ENCODE peak calls at places on chromosomes 2 and 18, in four cellular contexts. K is stomach, F is cardiac muscle cell, L is uterus. T is an unnamed sample. For H3K4me1, the result is how much of the 10 kb centered on the place peaks cover.

GRCh38 chr2:67289921-67290371 is 107.2 kb upstream of the ETAA1 start:
- DNase-seq in F (peak), K (no peak), L (no peak), T (no peak)

GRCh38 chr2:75065402-75066008 is 107.1 kb downstream of the POLE4 start:
- DNase-seq in L (no peak), K (no peak), F (peak), T (no peak)

GRCh38 chr2:234691968-234692955 is 195.4 kb upstream of the ARL4C start:
- DNase-seq in K (no peak), F (no peak), L (no peak), T (no peak)

GRCh38 chr2:111522231-111522768 is 361.7 kb downstream of the ANAPC1 start:
- DNase-seq in K (no peak), L (no peak), F (peak), T (no peak)

GRCh38 chr2:41963661-41964525 is 83.9 kb upstream of the PKDCC start:
- DNase-seq in F (peak), K (no peak), L (peak), T (peak)

GRCh38 chr2:118971245-118972122 is 29.5 kb downstream of the MARCO start:
- DNase-seq in K (no peak), F (no peak), L (no peak), T (no peak)

GRCh38 chr2:168075446-168075845 is 171.9 kb downstream of the STK39 start:
- DNase-seq in K (no peak), F (no peak), L (no peak), T (no peak)

GRCh38 chr2:1889099-1889650 is 144.9 kb upstream of the PXDN start:
- DNase-seq in F (no peak), K (no peak), L (no peak), T (no peak)

GRCh38 chr2:172102858-172103359 is at the start of gene DLX2:
- DNase-seq in K (peak), F (peak), L (peak), T (peak)

GRCh38 chr2:65040414-65041261 is 15.6 kb upstream of the CEP68 start:
- DNase-seq in L (peak), F (peak), K (peak), T (peak)

GRCh38 chr2:137980459-137980858 is 16.2 kb downstream of the HNMT start:
- DNase-seq in F (peak), L (no peak), K (no peak), T (no peak)

GRCh38 chr18:61394983-61395382 is 61.8 kb downstream of the CDH20 start:
- DNase-seq in K (no peak), F (peak), L (no peak), T (no peak)

GRCh38 chr2:49152824-49153223 is 1.5 kb downstream of the FSHR start:
- DNase-seq in F (no peak), K (no peak), L (no peak), T (no peak)

GRCh38 chr18:37836071-37836470 is 270.5 kb upstream of the CELF4 start:
- DNase-seq in L (no peak), K (no peak), F (no peak), T (no peak)

GRCh38 chr2:238527565-238527964 is 100.8 kb downstream of the ASB1 start:
- DNase-seq in L (no peak), F (peak), K (no peak), T (peak)

GRCh38 chr2:121175326-121175725 is 109.7 kb downstream of the TFCP2L1 start:
- DNase-seq in K (peak), F (no peak), L (no peak), T (no peak)

GRCh38 chr2:233424028-233424951 is 70.0 kb downstream of the DGKD start:
- DNase-seq in K (peak), L (no peak), F (peak), T (no peak)

GRCh38 chr18:55763298-55763697 is 175.3 kb upstream of the TCF4 start:
- DNase-seq in K (no peak), L (no peak), F (no peak), T (no peak)

GRCh38 chr2:215435809-215436704 is at the start of gene FN1:
- DNase-seq in L (peak), F (peak), K (peak), T (peak)

GRCh38 chr2:20343128-20343527 is 7.5 kb downstream of the PUM2 start:
- DNase-seq in K (no peak), L (no peak), F (peak), T (no peak)

GRCh38 chr2:62187246-62187645 is 8.7 kb upstream of the B3GNT2 start:
- DNase-seq in F (no peak), K (no peak), L (no peak), T (no peak)

DNA sequence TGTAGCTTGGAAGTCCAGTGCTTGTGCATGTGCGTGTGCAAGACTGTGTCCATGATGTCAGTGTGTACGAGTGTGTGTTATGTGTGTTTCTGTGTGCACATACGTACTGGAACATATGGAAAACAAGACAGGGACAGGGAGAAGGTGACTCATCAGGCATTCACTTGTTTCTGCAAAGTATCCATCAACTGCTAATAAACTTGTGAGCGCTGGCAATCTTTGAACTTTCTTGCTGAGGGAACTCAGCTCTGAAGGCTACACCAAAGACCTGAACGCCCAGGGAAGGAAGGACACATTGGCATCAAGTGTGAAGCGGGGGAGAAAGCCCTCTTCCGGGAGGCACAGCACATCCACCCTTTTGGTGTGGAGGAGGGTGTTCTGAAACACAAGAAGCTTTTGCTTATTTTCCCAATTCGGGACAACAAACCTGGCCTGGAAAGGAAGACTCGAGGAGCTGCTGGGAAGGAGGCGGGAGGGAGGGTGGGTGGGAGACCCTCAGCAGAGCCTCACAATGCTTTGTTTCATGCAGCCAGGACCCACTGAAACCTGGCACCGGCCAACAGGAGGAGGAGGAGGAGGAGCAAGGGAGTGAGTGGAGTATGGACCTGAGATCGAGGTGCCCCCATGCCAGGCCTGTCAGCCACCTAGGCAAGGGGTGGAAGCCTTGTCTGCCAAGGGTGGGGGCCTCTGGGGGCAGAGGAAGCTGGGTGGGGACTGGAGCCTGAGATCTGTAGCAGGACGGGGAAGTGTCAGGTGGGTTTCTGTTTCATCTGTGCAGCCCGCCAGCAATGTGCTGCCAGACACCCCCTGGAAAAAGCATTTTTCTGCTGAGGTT is 26.8 kb downstream of the SMAD7 start:
- DNase-seq in F (no peak), K (no peak), L (no peak), T (no peak)
- H3K4me1 ChIP-seq in F (under half), K (half or more), L (under half), T (under half)

GRCh38 chr2:219000569-219000960 is 7.3 kb upstream of the CRYBA2 start:
- DNase-seq in L (no peak), F (no peak), K (peak), T (no peak)
- H3K4me1 ChIP-seq in L (under half), F (under half), K (half or more), T (under half)

GRCh38 chr2:150475479-150476212 is 11.8 kb downstream of the RND3 start:
- DNase-seq in F (no peak), L (no peak), K (no peak), T (no peak)
- H3K4me1 ChIP-seq in F (under half), L (under half), K (under half), T (under half)

DNA sequence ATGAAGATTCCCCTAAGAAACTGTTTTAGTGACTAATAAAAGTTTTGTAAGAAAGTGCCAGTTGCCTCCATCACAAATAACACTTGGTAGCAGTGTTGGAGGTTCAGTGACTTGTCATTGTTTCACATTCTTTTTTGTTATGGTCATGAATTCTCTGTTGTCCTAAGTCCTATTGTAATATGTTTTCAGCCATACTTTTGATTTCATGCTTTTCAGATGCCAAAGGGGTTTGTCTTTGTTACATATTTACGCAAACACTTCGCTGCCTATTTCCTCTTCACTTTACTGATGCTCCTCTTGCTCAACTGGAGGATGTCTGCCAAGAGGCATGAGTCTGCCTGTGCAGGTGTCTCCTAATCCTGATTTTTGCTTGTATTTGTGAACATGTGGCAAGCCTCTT is 66.6 kb downstream of the PHLPP1 start:
- DNase-seq in L (peak), F (peak), K (no peak), T (peak)
- H3K4me1 ChIP-seq in L (under half), F (under half), K (under half), T (under half)

DNA sequence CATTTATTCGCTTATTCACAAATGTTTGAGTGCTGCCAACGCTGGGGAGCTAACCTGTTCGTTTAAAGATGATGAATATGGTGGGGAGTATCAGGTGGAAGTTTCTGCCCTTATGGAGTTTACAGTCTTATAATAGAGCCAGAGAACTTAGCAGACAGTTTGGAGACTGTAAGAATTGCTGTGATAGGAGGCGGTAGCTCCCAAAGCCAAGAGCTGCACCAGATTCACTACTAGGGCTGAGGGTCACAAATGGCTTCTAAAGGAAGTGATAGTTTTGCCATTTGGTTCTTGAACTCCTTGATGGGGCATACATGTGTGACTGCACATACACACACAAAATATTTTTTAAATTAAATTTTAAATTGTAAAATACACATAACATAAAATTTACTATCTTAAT is 29.0 kb downstream of the UGP2 start:
- DNase-seq in K (no peak), L (no peak), F (no peak), T (no peak)
- H3K4me1 ChIP-seq in K (under half), L (under half), F (under half), T (under half)

GRCh38 chr2:31334311-31335026 is 80.1 kb downstream of the XDH start:
- DNase-seq in L (no peak), K (no peak), F (no peak), T (no peak)
- H3K4me1 ChIP-seq in L (under half), K (under half), F (under half), T (under half)

DNA sequence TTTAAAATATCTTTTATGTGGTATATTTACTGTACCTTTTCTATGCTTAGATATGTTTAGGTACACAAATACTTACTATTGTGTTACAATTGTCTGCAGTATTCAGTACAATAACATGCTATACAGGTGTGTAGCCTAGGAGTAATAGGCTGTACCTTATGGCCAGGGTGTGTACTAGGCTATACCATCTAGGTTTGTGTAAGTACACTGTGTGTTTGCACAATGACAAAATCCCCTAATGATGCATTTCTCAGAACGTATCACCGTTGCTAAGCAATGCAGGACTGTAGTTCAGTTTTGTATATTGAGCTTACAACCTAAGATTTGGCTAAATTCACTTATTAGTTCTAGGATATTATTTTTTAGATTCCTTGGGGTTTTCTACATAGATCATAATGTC is 332.3 kb upstream of the HS6ST1 start:
- DNase-seq in F (no peak), K (no peak), L (no peak), T (no peak)
- H3K4me1 ChIP-seq in F (under half), K (under half), L (under half), T (under half)